ENCODE peak calls at places on chromosomes 6 and 20, in nine cellular contexts. D is WTC11; B is activated T-cell treated with anti-CD3 and anti-CD28 coated beads, Interleukin-2, amount 50 U/mL, for 72 hours; G is foreskin fibroblast; P is stimulated activated CD4-positive, alpha-beta T cell treated with anti-CD3 and anti-CD28 coated beads, Interleukin-1b, Interleukin-23, amount 100 ng/mL, for 4 hours; F is endothelial cell; R is cerebellum; W is spleen; Y is hepatocyte. A is an unnamed sample.

GRCh38 chr6:41771058-41771983 is 8.4 kb downstream of the FRS3 start:
- DNase-seq in D (no peak), B (no peak), G (no peak), P (no peak), F (no peak), R (no peak), W (no peak), Y (no peak), A (peak; percentile 76)

GRCh38 chr20:23180451-23180921 is 94.4 kb upstream of the CD93 start:
- DNase-seq in D (no peak), B (no peak), G (no peak), P (no peak), F (no peak), R (no peak), W (peak; percentile 31), Y (no peak), A (peak; percentile 83)

GRCh38 chr6:70124882-70125535 is 177.9 kb downstream of the COL9A1 start:
- DNase-seq in D (no peak), B (no peak), G (peak; percentile 88), P (no peak), F (no peak), R (peak; percentile 58), W (no peak), Y (peak; percentile 65), A (no peak)

GRCh38 chr20:61220131-61220530 is 31.9 kb upstream of the CDH4 start:
- DNase-seq in D (no peak), B (no peak), G (no peak), P (no peak), F (no peak), R (no peak), W (no peak), Y (peak; percentile 23), A (no peak)

GRCh38 chr6:52537001-52537753 is 39.7 kb downstream of the TRAM2 start:
- DNase-seq in D (no peak), B (peak; percentile 23), G (peak; percentile 56), P (no peak), F (no peak), R (no peak), W (no peak), Y (no peak), A (no peak)

GRCh38 chr20:10863337-10864060 is 189.7 kb upstream of the JAG1 start:
- DNase-seq in D (no peak), B (no peak), G (peak; percentile 90), P (no peak), F (no peak), R (no peak), W (no peak), Y (no peak), A (no peak)

GRCh38 chr20:60262967-60263603 is 304.9 kb downstream of the CDH26 start:
- DNase-seq in D (peak; percentile 73), B (peak; percentile 56), G (peak; percentile 25), P (peak; percentile 37), F (peak; percentile 62), R (no peak), W (peak; percentile 85), Y (no peak), A (no peak)

GRCh38 chr6:168097621-168098430 is 18.8 kb upstream of the FRMD1 start:
- DNase-seq in D (no peak), B (no peak), G (no peak), P (no peak), F (no peak), R (peak; percentile 55), W (peak; percentile 47), Y (no peak), A (peak; percentile 68)

GRCh38 chr20:63704749-63705117 is 3.0 kb downstream of the ARFRP1 start:
- DNase-seq in D (no peak), B (no peak), G (no peak), P (no peak), F (no peak), R (no peak), W (peak; percentile 75), Y (no peak), A (peak; percentile 64)

GRCh38 chr6:148653138-148653776 is 93.6 kb upstream of the UST start:
- DNase-seq in D (no peak), B (no peak), G (no peak), P (no peak), F (no peak), R (no peak), W (no peak), Y (no peak), A (no peak)

GRCh38 chr20:47785321-47785899 is at the start of gene SULF2:
- DNase-seq in D (peak; percentile 55), B (peak; percentile 8), G (peak; percentile 19), P (no peak), F (peak; percentile 41), R (no peak), W (no peak), Y (peak; percentile 83), A (no peak)

GRCh38 chr6:32973144-32973854 is 4.9 kb downstream of the BRD2 start:
- DNase-seq in D (peak; percentile 29), B (peak; percentile 72), G (peak; percentile 57), P (peak; percentile 40), F (peak; percentile 24), R (peak; percentile 30), W (no peak), Y (peak; percentile 72), A (no peak)

GRCh38 chr20:40961176-40961575 is 67.4 kb upstream of the TOP1 start:
- DNase-seq in D (no peak), B (no peak), G (no peak), P (no peak), F (no peak), R (no peak), W (no peak), Y (no peak), A (no peak)

GRCh38 chr20:50516180-50516934 is 6.2 kb downstream of the PTPN1 start:
- DNase-seq in D (no peak), B (no peak), G (no peak), P (no peak), F (no peak), R (no peak), W (no peak), Y (no peak), A (no peak)

GRCh38 chr6:16821834-16822264 is 60.6 kb upstream of the ATXN1 start:
- DNase-seq in D (no peak), B (no peak), G (no peak), P (no peak), F (no peak), R (no peak), W (no peak), Y (peak; percentile 67), A (no peak)

GRCh38 chr6:129102741-129103140 is 219.8 kb downstream of the LAMA2 start:
- DNase-seq in D (no peak), B (no peak), G (peak; percentile 25), P (no peak), F (no peak), R (no peak), W (no peak), Y (no peak), A (peak; percentile 81)

GRCh38 chr6:80535914-80536565 is 429.6 kb downstream of the BCKDHB start:
- DNase-seq in D (no peak), B (no peak), G (peak; percentile 60), P (no peak), F (no peak), R (no peak), W (no peak), Y (no peak), A (no peak)

GRCh38 chr6:154252676-154253075 is 103.9 kb downstream of the IPCEF1 start:
- DNase-seq in D (no peak), B (no peak), G (peak; percentile 38), P (no peak), F (no peak), R (no peak), W (no peak), Y (no peak), A (no peak)